ENCODE peak calls at places on chromosome 22, in five cellular contexts. K, V, B, E and H are unnamed samples.
A peak's percentile ranks its signal among the peaks of the same experiment; 100 is the strongest.

GRCh38 chr22:45645526-45646414 is 25.9 kb upstream of the ATXN10 start:
- DNase-seq in V (peak; percentile 93), K (peak; percentile 72), E (peak; percentile 70), B (no peak), H (peak; percentile 91)

GRCh38 chr22:25880524-25880923 is 138.5 kb downstream of the MYO18B start:
- DNase-seq in E (no peak), B (no peak), V (no peak), K (no peak), H (no peak)

GRCh38 chr22:35072939-35073338 is 7.0 kb downstream of the ISX start:
- DNase-seq in V (no peak), B (no peak), K (peak; percentile 79), E (no peak), H (no peak)

GRCh38 chr22:35554297-35554845 is 13.7 kb downstream of the RASD2 start:
- DNase-seq in K (no peak), E (no peak), V (no peak), B (no peak), H (no peak)

GRCh38 chr22:41021039-41021654 is 70.0 kb downstream of the RBX1 start:
- DNase-seq in E (no peak), V (no peak), B (no peak), K (peak; percentile 26), H (no peak)

GRCh38 chr22:27827586-27828213 is 26.1 kb upstream of the MN1 start:
- DNase-seq in E (no peak), B (no peak), K (no peak), V (no peak), H (no peak)

GRCh38 chr22:38139901-38140300 is 29.4 kb upstream of the BAIAP2L2 start:
- DNase-seq in K (no peak), B (no peak), E (no peak), V (peak; percentile 13), H (no peak)

GRCh38 chr22:39432361-39432811 is 24.4 kb upstream of the MGAT3 start:
- DNase-seq in B (no peak), E (no peak), K (no peak), V (no peak), H (no peak)

GRCh38 chr22:24153353-24153752 is 27.9 kb upstream of the SUSD2 start:
- DNase-seq in E (no peak), K (no peak), B (no peak), V (no peak), H (no peak)

GRCh38 chr22:43300891-43301676 is 42.1 kb downstream of the SCUBE1 start:
- DNase-seq in E (no peak), B (no peak), V (no peak), K (no peak), H (no peak)

GRCh38 chr22:35835998-35836691 is 118.5 kb downstream of the APOL5 start:
- DNase-seq in E (no peak), V (no peak), K (peak; percentile 96), B (peak; percentile 44), H (peak; percentile 48)

GRCh38 chr22:46579751-46580449 is 40.3 kb upstream of the GRAMD4 start:
- DNase-seq in B (no peak), E (no peak), K (no peak), V (no peak), H (no peak)